ENCODE peak calls at places on chromosome 16, in five cellular contexts. E is mammary epithelial cell, K is SHP77, C is HEK293T, L is lung. R is an unnamed sample.

GRCh38 chr16:1045363-1046270 is 26.9 kb upstream of the SSTR5 start:
- DNase-seq in K (no peak), C (no peak), L (no peak), E (no peak), R (no peak)

GRCh38 chr16:2173916-2174315 is 18.3 kb downstream of the TRAF7 start:
- DNase-seq in C (no peak), E (no peak), L (no peak), K (no peak), R (no peak)

GRCh38 chr16:50697881-50698767 is 4.7 kb downstream of the NOD2 start:
- DNase-seq in L (no peak), E (peak), K (peak), C (no peak), R (no peak)

GRCh38 chr16:3578610-3579551 is 1.7 kb upstream of the NLRC3 start:
- DNase-seq in K (no peak), E (no peak), C (no peak), L (no peak), R (no peak)

GRCh38 chr16:80299416-80299815 is 241.4 kb upstream of the DYNLRB2 start:
- DNase-seq in C (no peak), E (no peak), L (no peak), K (peak), R (no peak)

GRCh38 chr16:56551796-56552738 is 12.8 kb upstream of the MT4 start:
- DNase-seq in L (no peak), C (no peak), E (no peak), K (no peak), R (no peak)

GRCh38 chr16:87742781-87743490 is 22.9 kb downstream of the KLHDC4 start:
- DNase-seq in C (no peak), K (no peak), E (no peak), L (no peak), R (no peak)

GRCh38 chr16:88851616-88852015 is 5.1 kb downstream of the GALNS start:
- DNase-seq in E (no peak), C (no peak), K (no peak), L (no peak), R (no peak)

GRCh38 chr16:30658731-30659506 is 688 bp downstream of the FBRS start:
- DNase-seq in C (peak), K (peak), E (peak), L (peak), R (peak)

GRCh38 chr16:81517150-81517499 is 72.5 kb downstream of the CMIP start:
- DNase-seq in K (no peak), E (no peak), C (no peak), L (no peak), R (no peak)

GRCh38 chr16:12406840-12407690 is 396.6 kb downstream of the CPPED1 start:
- DNase-seq in E (no peak), K (no peak), C (no peak), L (no peak), R (no peak)

GRCh38 chr16:2040450-2041105 is 7.1 kb downstream of the NTHL1 start:
- DNase-seq in C (no peak), K (peak), E (no peak), L (no peak), R (no peak)

R was measured in BE2C.